ENCODE peak calls at places on chromosome 15, in eight cellular contexts. V is AG08396, F is COR-L47, D is HTR-8/SVneo, K is NCI-H1436, L is T-helper 9 cell, I is lower leg skin, R is hippocampal formation. B is an unnamed sample.

GRCh38 chr15:90201944-90202375 is 830 bp downstream of the SEMA4B start:
- DNase-seq in D (no peak), F (no peak), V (peak; percentile 67), R (no peak), I (no peak), L (no peak), K (no peak), B (no peak)

GRCh38 chr15:59828262-59828661 is 139.1 kb upstream of the BNIP2 start:
- DNase-seq in I (no peak), K (no peak), L (no peak), D (no peak), F (no peak), V (no peak), R (no peak), B (no peak)

GRCh38 chr15:40054746-40055575 is 16.0 kb upstream of the SRP14 start:
- DNase-seq in K (peak; percentile 14), L (no peak), R (no peak), I (no peak), F (peak; percentile 32), D (peak; percentile 64), V (peak; percentile 58), B (peak; percentile 53)

GRCh38 chr15:42836251-42836650 is 84.3 kb downstream of the TTBK2 start:
- DNase-seq in D (no peak), K (no peak), L (no peak), I (no peak), V (no peak), F (no peak), R (no peak), B (no peak)

GRCh38 chr15:93027413-93027812 is 61.6 kb downstream of the RGMA start:
- DNase-seq in K (no peak), R (no peak), V (no peak), F (no peak), I (no peak), D (no peak), L (no peak), B (no peak)

GRCh38 chr15:64282701-64283100 is 73.3 kb downstream of the CSNK1G1 start:
- DNase-seq in F (no peak), L (no peak), I (no peak), R (no peak), D (no peak), K (no peak), V (no peak), B (no peak)

GRCh38 chr15:25170781-25171110 is 216.0 kb downstream of the SNRPN start:
- DNase-seq in D (no peak), L (no peak), K (no peak), I (no peak), R (no peak), F (no peak), V (no peak), B (no peak)

GRCh38 chr15:76866008-76866407 is 39.1 kb downstream of the SCAPER start:
- DNase-seq in I (no peak), L (no peak), R (no peak), K (no peak), F (no peak), D (no peak), V (no peak), B (no peak)

GRCh38 chr15:56019060-56019793 is 25.8 kb upstream of the NEDD4 start:
- DNase-seq in I (no peak), L (no peak), F (no peak), D (no peak), K (no peak), R (no peak), V (no peak), B (no peak)